ENCODE peak calls at places on chromosomes 11 and 22, in ten cellular contexts. P is cardiac muscle cell, Z is hepatocyte, I is AG09309, A is lower leg skin, M is left lung, R is fibroblast of pulmonary artery, C is Panc1, U is GM12865, O is lower lobe of right lung. J is an unnamed sample.
A peak's percentile ranks its signal among the peaks of the same experiment; 100 is the strongest.

GRCh38 chr11:61752117-61752924 is at the start of gene MYRF:
- DNase-seq in P (peak; percentile 83), Z (peak; percentile 88), I (no peak), A (peak; percentile 89), M (peak; percentile 89), R (peak; percentile 35), C (no peak), U (peak; percentile 26), O (peak; percentile 61), J (no peak)

GRCh38 chr11:67280341-67280790 is 8.7 kb upstream of the ANKRD13D start:
- DNase-seq in P (no peak), Z (no peak), I (no peak), A (no peak), M (peak; percentile 63), R (no peak), C (no peak), U (no peak), O (peak; percentile 40), J (no peak)

GRCh38 chr22:33476206-33476605 is 418.0 kb upstream of the SYN3 start:
- DNase-seq in P (no peak), Z (peak; percentile 28), I (no peak), A (no peak), M (no peak), R (no peak), C (no peak), U (no peak), O (no peak), J (no peak)

GRCh38 chr11:110435780-110436717 is 6.3 kb downstream of the FDX1 start:
- DNase-seq in P (no peak), Z (no peak), I (no peak), A (no peak), M (no peak), R (peak; percentile 48), C (no peak), U (peak; percentile 22), O (no peak), J (no peak)

GRCh38 chr22:46793497-46793896 is 31.0 kb downstream of the TBC1D22A start:
- DNase-seq in P (no peak), Z (no peak), I (no peak), A (no peak), M (peak; percentile 61), R (no peak), C (no peak), U (no peak), O (no peak), J (no peak)

GRCh38 chr11:5605849-5606248 is 9.4 kb downstream of the TRIM6 start:
- DNase-seq in P (no peak), Z (peak; percentile 31), I (peak; percentile 73), A (peak; percentile 28), M (no peak), R (peak; percentile 87), C (no peak), U (no peak), O (no peak), J (peak; percentile 93)

GRCh38 chr11:43493431-43493830 is 134.7 kb downstream of the TTC17 start:
- DNase-seq in P (no peak), Z (no peak), I (no peak), A (no peak), M (no peak), R (no peak), C (no peak), U (no peak), O (no peak), J (no peak)

GRCh38 chr22:27754247-27754887 is 47.2 kb downstream of the MN1 start:
- DNase-seq in P (no peak), Z (no peak), I (no peak), A (no peak), M (no peak), R (no peak), C (no peak), U (no peak), O (peak; percentile 46), J (no peak)

GRCh38 chr11:60080523-60080922 is 7.9 kb upstream of the MS4A2 start:
- DNase-seq in P (no peak), Z (no peak), I (no peak), A (no peak), M (no peak), R (no peak), C (no peak), U (no peak), O (no peak), J (no peak)

GRCh38 chr11:34274712-34275398 is 83.0 kb downstream of the ABTB2 start:
- DNase-seq in P (no peak), Z (peak; percentile 91), I (peak; percentile 89), A (peak; percentile 97), M (peak; percentile 88), R (peak; percentile 99), C (no peak), U (no peak), O (peak; percentile 92), J (peak; percentile 97)

GRCh38 chr11:16786131-16786530 is 47.7 kb downstream of the C11orf58 start:
- DNase-seq in P (no peak), Z (peak; percentile 39), I (no peak), A (no peak), M (no peak), R (no peak), C (no peak), U (no peak), O (no peak), J (no peak)

GRCh38 chr11:11975201-11976092 is 33.0 kb downstream of the DKK3 start:
- DNase-seq in P (no peak), Z (no peak), I (no peak), A (peak; percentile 72), M (no peak), R (no peak), C (no peak), U (no peak), O (no peak), J (no peak)

DNA sequence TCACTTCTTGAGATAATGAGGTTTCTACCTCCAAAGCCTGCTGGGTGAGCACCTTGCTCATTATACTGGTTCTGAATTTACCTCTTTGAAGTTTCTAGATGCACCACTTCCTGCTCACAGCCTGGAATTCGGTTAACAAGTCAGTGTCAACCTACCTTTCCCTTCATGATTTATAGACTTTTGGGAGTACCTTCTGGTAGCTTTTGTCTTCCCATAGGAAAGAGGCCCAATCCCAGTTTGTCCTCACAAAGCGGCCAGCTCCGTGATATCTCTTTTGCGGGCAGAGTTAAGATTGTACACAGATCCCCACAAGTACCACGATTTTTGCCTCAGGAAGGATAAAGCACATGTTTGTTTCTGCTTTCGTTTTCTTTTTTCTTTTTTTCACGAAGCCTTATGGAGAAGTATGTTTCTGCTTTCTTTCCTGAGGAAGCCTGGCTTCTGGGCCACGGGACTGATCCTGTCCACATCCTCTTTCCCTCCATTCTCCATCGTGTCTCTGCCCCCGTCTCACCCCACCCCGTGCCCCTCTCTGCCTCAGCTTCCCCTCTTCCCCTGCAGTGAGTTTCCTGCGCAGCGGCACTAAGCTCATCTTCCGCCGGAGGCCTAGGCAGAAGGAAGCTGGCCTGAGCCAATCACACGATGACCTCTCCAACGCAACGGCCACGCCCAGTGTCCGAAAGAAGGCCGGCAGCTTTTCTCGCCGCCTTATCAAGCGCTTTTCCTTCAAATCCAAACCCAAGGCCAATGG is 5.7 kb upstream of the HINFP start:
- DNase-seq in P (no peak), Z (no peak), I (no peak), A (no peak), M (peak; percentile 91), R (no peak), C (no peak), U (no peak), O (peak; percentile 85), J (no peak)
- H3K4me3 ChIP-seq in P (no peak overlapping the region), Z (no peak overlapping the region), I (no peak overlapping the region), A (no peak overlapping the region), M (peak overlapping the region; percentile 3), R (no peak overlapping the region), C (no peak overlapping the region), U (no peak overlapping the region), O (peak overlapping the region; percentile 23), J (no peak overlapping the region)

GRCh38 chr22:20175597-20175900 is 24.7 kb upstream of the CCDC188 start:
- DNase-seq in P (no peak), Z (no peak), I (peak; percentile 7), A (no peak), M (no peak), R (no peak), C (no peak), U (no peak), O (no peak), J (peak; percentile 18)
- TF ChIP-seq CTCF in P (no peak), Z (peak; percentile 21), I (peak; percentile 11), A (no peak), M (no peak), R (no peak), C (no peak), U (no peak), O (no peak), J (peak; percentile 28)

GRCh38 chr11:556175-556699 is 4.3 kb downstream of the LMNTD2 start:
- DNase-seq in P (peak; percentile 49), Z (no peak), I (no peak), A (no peak), M (no peak), R (no peak), C (no peak), U (no peak), O (no peak), J (peak; percentile 50)

GRCh38 chr11:558503-558902 is 2.0 kb downstream of the LMNTD2 start:
- DNase-seq in P (no peak), Z (no peak), I (no peak), A (no peak), M (peak; percentile 74), R (no peak), C (no peak), U (no peak), O (no peak), J (no peak)

GRCh38 chr11:555500-556174 is 4.9 kb downstream of the LMNTD2 start:
- DNase-seq in P (no peak), Z (no peak), I (no peak), A (no peak), M (peak; percentile 83), R (no peak), C (no peak), U (no peak), O (no peak), J (no peak)

GRCh38 chr11:557328-558132 is 3.0 kb downstream of the LMNTD2 start:
- DNase-seq in P (no peak), Z (no peak), I (no peak), A (no peak), M (no peak), R (no peak), C (no peak), U (no peak), O (no peak), J (no peak)

DNA sequence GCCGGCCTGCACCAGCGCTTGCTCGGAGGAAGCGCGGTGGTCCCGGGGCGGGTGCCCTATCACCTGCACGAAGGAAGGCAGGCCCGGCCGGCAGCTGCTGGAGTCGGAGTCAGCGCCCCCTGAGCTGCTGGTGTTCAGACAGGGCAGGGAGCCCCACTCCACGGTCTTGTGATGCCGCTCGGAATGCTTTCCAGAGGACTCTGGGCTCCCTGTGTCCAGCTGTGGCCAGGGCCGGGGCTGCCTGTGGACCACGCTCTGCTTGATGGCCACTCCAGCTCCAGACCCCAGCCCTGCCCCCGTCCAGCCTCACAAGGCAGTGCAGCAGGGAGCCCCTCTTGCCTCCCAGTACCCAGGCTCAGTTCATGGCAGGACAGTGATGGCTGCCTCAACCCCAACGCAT is 3.7 kb downstream of the LMNTD2 start:
- DNase-seq in P (no peak), Z (no peak), I (no peak), A (no peak), M (no peak), R (no peak), C (no peak), U (no peak), O (no peak), J (no peak)
- H3K4me3 ChIP-seq in P (no peak overlapping the region), Z (no peak overlapping the region), I (no peak overlapping the region), A (no peak overlapping the region), M (no peak overlapping the region), R (no peak overlapping the region), C (no peak overlapping the region), U (no peak overlapping the region), O (no peak overlapping the region), J (no peak overlapping the region)

GRCh38 chr11:84800755-84801346 is 826.3 kb downstream of the DLG2 start:
- DNase-seq in P (peak; percentile 60), Z (peak; percentile 56), I (peak; percentile 28), A (no peak), M (no peak), R (peak; percentile 31), C (no peak), U (no peak), O (no peak), J (peak; percentile 2)
- TF ChIP-seq CTCF in P (no peak), Z (peak; percentile 63), I (peak; percentile 53), A (no peak), M (no peak), R (peak; percentile 27), C (peak; percentile 35), U (no peak), O (no peak), J (peak; percentile 37)

J was measured in foreskin fibroblast.